ENCODE peak calls at places on chromosomes 1 and 21, in four cellular contexts. H is lower leg skin, I is cardiac fibroblast, B is astrocyte of the spinal cord. T is an unnamed sample.

GRCh38 chr1:97271906-97272788 is 550.6 kb downstream of the PTBP2 start:
- DNase-seq in I (peak), B (peak), H (no peak), T (no peak)

GRCh38 chr1:172328266-172328665 is 92.2 kb upstream of the C1orf105 start:
- DNase-seq in I (no peak), H (no peak), B (no peak), T (no peak)

GRCh38 chr1:150233359-150234308 is 2.3 kb downstream of the ANP32E start:
- DNase-seq in I (peak), H (peak), B (peak), T (peak)

GRCh38 chr1:154743536-154744036 is 126.5 kb downstream of the KCNN3 start:
- DNase-seq in H (peak), B (no peak), I (no peak), T (no peak)

GRCh38 chr1:200262326-200262965 is 147.4 kb downstream of the ZNF281 start:
- DNase-seq in I (no peak), H (no peak), B (no peak), T (no peak)

GRCh38 chr1:91803133-91803532 is 82.8 kb downstream of the TGFBR3 start:
- DNase-seq in H (peak), I (peak), B (no peak), T (no peak)

GRCh38 chr21:40146201-40146890 is 279.1 kb downstream of the PCP4 start:
- DNase-seq in H (peak), I (no peak), B (no peak), T (no peak)

GRCh38 chr21:28742527-28742926 is 250.2 kb downstream of the LTN1 start:
- DNase-seq in I (peak), B (peak), H (no peak), T (peak)

DNA sequence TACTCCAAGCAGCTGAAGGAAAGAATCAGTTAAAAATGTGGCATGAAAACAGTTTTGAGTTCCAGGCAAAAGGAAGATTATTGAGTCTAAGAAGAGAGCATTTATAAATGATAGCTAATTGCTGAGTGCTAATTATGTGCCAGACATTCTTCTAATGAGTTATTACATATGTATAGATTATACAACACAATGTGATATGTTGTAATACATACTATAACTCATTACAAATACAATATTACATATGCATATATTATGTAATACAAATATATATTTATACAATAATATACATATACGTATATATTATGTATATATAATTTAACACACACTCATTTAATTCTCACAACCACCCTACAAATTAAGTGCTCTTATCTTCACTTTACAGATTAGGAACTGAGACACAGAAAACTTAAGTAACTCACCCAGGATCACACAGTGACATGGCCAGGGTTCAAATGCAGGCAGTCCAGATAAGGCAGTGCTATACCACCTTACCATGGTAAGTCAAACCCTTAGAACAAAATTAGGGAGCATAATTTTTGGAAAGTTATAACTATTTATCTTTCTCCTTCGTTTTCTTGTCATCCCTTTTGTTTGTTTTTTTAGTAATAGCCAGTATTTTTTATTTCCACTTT is 4.0 kb downstream of the SORT1 start:
- DNase-seq in H (no peak), B (no peak), I (no peak), T (no peak)
- H3K4me3 ChIP-seq in H (no peak), B (no peak), I (no peak), T (no peak)

DNA sequence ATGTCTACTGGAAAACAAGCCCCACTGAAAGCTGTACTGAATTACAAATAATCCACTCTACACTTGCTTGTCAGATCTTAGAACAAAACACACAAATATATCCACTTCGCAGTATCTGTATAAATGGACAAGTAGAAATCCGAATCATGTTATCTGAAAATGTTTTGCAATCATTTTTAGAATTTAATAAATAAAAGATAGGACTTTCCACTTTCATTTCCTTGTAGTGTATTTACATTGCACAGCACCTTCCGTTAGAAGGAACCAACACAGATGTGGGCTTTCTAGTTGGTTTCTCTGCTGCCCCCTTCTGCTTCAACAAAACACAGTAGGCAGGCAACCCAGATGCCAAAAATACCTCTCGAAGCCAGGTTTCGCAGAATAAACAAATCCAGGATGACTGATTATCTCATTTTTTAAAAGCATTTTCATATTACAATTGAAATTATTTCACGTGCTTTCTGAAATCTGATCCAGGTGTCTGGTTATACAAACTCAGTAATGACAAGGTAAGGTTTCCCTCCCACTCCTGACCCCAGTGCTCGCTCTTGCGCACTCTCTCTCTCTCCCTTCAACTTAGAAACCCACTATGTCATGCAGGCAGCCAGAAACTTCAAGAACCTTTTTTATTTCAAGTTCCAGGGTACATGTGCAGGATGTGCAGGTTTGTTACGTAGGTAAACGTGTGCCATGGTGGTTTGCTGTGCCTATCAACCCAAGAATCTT is 389.9 kb downstream of the SMYD3 start:
- DNase-seq in B (peak), H (no peak), I (peak), T (peak)
- TF ChIP-seq CTCF in B (peak), H (no peak), I (peak), T (peak)

GRCh38 chr1:89200668-89201488 is 2.1 kb upstream of the GBP4 start:
- DNase-seq in B (no peak), I (no peak), H (no peak), T (no peak)

GRCh38 chr1:89198500-89199072 is at the start of gene GBP4:
- DNase-seq in H (no peak), I (peak), B (peak), T (peak)

GRCh38 chr1:89199515-89199914 is 773 bp upstream of the GBP4 start:
- DNase-seq in I (no peak), B (no peak), H (no peak), T (no peak)

GRCh38 chr1:89195476-89195875 is 3.3 kb downstream of the GBP4 start:
- DNase-seq in B (no peak), H (no peak), I (no peak), T (no peak)

GRCh38 chr1:89198081-89198480 is 661 bp downstream of the GBP4 start:
- DNase-seq in I (no peak), B (no peak), H (no peak), T (no peak)
- H3K4me3 ChIP-seq in I (peak), B (no peak), H (no peak), T (peak)

GRCh38 chr1:18668051-18668450 is 37.4 kb downstream of the PAX7 start:
- DNase-seq in B (no peak), H (no peak), I (no peak), T (no peak)

GRCh38 chr1:18668750-18669404 is 38.2 kb downstream of the PAX7 start:
- DNase-seq in B (no peak), H (no peak), I (no peak), T (no peak)

GRCh38 chr1:18670267-18670910 is 39.7 kb downstream of the PAX7 start:
- DNase-seq in I (no peak), H (no peak), B (no peak), T (no peak)

GRCh38 chr1:18667333-18667732 is 36.7 kb downstream of the PAX7 start:
- DNase-seq in I (no peak), H (no peak), B (no peak), T (no peak)

DNA sequence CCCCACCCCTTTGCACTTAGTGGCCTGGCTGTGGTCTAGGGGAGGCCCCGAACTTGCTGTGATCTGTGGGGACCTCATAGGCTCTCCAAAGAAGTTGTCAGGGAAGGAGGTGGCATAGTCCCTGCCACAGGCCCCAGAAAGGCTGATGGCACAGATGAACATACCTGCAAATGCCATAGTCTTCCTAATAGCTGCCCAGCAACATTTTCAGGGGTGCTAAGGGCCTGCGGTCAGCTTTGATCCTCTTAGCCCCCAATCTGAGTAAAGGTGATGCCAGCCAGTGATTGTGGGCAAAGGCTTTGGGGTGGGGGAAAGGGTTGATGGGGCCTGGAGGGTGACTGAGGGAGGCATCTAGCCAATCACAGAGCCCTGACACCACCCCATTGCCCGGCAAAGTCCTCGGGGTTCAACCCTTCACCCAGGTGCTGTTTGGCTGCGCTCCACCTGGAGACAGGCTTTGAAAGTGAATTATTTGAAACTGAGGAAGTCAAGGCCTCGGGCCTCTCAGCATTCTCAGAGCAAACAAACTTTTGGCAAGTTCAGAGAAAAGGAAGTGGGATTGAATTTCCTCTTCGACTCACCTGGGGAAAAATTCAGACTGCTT is 35.8 kb downstream of the PAX7 start:
- DNase-seq in I (no peak), H (no peak), B (no peak), T (no peak)
- TF ChIP-seq CTCF in I (no peak), H (no peak), B (no peak), T (no peak)

GRCh38 chr1:203055166-203055799 is 29.0 kb downstream of the PPFIA4 start:
- DNase-seq in B (no peak), I (no peak), H (no peak), T (no peak)
- H3K4me3 ChIP-seq in B (no peak), I (no peak), H (no peak), T (no peak)

GRCh38 chr21:38794978-38795377 is 10.8 kb upstream of the ETS2 start:
- DNase-seq in I (no peak), B (no peak), H (no peak), T (no peak)
- TF ChIP-seq CTCF in I (no peak), B (no peak), H (no peak), T (no peak)

GRCh38 chr1:156089704-156090103 is 7.4 kb upstream of the MEX3A start:
- DNase-seq in I (no peak), B (no peak), H (no peak), T (no peak)
- H3K4me3 ChIP-seq in I (no peak), B (no peak), H (no peak), T (no peak)

DNA sequence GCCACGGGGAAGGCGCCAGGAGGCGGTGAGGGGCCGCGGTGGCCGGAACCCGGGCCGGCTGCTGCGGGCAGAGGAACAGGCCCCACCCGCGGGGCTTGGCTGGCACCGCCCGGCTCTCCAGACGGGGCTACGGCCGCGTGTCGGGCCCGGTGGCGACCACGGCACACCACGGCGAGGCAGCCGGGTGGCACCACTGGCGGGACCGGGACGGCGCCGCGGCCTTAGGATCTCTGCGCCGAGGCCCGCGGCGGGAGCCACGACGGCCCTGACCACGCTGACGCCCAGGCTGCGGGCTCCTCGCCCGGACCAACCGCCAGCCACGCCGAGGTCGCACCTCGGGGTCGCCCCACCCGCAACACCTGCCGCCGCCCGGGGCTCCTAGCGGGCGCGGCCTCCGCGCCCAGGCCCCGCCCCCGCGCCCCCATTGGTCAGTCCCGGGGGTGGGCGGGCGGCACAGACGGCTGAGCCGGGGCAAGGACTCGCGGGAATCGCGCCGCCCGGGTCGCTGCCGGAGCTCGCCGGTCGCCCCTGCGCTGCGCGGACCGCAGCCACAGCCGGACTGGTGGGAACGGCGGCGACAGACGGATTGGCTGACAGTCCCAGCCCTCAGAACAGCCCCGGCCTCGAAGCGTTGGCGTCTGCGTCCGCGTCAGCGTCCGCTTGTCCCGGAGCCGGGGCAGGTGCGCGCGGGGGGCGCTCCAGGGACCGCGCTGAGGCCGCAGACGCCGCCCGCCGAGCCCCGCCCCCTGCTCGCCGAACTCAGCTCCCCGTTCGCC is at the start of gene BMP8A:
- DNase-seq in I (no peak), H (peak), B (no peak), T (peak)
- TF ChIP-seq CTCF in I (no peak), H (no peak), B (no peak), T (no peak)

DNA sequence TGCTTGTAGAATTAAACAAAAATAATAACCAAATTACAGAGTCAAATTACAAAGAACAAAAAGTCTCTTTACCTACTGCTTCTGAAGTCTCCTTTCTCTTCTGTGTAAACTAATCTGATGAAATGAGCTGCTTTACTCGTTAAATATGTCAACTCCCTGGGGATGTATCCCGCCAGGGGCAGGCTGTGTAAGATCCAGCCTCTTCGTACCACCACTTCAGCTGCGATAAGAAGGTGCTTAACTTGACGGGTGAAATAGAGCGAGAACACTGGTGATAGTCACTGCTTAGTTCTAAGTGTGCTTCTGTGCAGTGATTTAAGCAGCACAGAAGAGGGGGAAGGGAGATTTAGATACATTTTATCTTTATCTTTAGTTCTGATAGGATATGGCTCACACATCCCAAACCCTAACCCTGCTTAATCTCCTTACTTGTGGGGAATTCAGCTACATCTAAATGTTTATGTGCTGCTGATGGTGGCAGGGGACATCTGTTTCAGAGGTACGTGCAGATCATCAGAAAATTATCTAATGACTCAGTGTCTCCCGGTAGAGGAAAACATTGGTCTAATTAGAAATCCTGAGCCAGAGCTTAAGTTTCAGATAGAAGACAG is 46.0 kb downstream of the RHOU start:
- DNase-seq in H (no peak), I (peak), B (peak), T (peak)
- H3K4me3 ChIP-seq in H (no peak), I (no peak), B (no peak), T (no peak)

GRCh38 chr1:40539338-40539737 is 7.9 kb downstream of the ZNF684 start:
- DNase-seq in I (no peak), H (no peak), B (no peak), T (no peak)
- TF ChIP-seq CTCF in I (no peak), H (no peak), B (no peak), T (no peak)